ENCODE peak calls at places on chromosomes 6 and 20, in five cellular contexts. One of them, this sample, is unnamed.

GRCh38 chr6:166620478-166621113 is 6.5 kb downstream of the RPS6KA2 start:
- DNase-seq in heart right ventricle: peak; percentile 4
- DNase-seq in cardiac muscle cell: no peak
- DNase-seq in fibroblast of pulmonary artery: peak; percentile 35
- DNase-seq in bronchial epithelial cell: no peak
- DNase-seq in this sample: peak; percentile 48

GRCh38 chr20:32454164-32455145 is 96.3 kb downstream of the ASXL1 start:
- DNase-seq in heart right ventricle: no peak
- DNase-seq in cardiac muscle cell: no peak
- DNase-seq in fibroblast of pulmonary artery: no peak
- DNase-seq in bronchial epithelial cell: no peak
- DNase-seq in this sample: no peak

GRCh38 chr6:164322533-164322932 is 908.0 kb downstream of the QKI start:
- DNase-seq in heart right ventricle: no peak
- DNase-seq in cardiac muscle cell: no peak
- DNase-seq in fibroblast of pulmonary artery: peak; percentile 93
- DNase-seq in bronchial epithelial cell: peak; percentile 86
- DNase-seq in this sample: peak; percentile 95

GRCh38 chr6:113570176-113570575 is 287.0 kb upstream of the MARCKS start:
- DNase-seq in heart right ventricle: no peak
- DNase-seq in cardiac muscle cell: no peak
- DNase-seq in fibroblast of pulmonary artery: peak; percentile 40
- DNase-seq in bronchial epithelial cell: no peak
- DNase-seq in this sample: no peak

GRCh38 chr6:36719126-36719525 is 21.5 kb downstream of the RAB44 start:
- DNase-seq in heart right ventricle: no peak
- DNase-seq in cardiac muscle cell: no peak
- DNase-seq in fibroblast of pulmonary artery: no peak
- DNase-seq in bronchial epithelial cell: no peak
- DNase-seq in this sample: no peak

GRCh38 chr6:28980797-28981390 is 24.2 kb downstream of the ZNF311 start:
- DNase-seq in heart right ventricle: peak; percentile 51
- DNase-seq in cardiac muscle cell: peak; percentile 85
- DNase-seq in fibroblast of pulmonary artery: peak; percentile 83
- DNase-seq in bronchial epithelial cell: peak; percentile 62
- DNase-seq in this sample: peak; percentile 84

GRCh38 chr20:46283426-46283825 is 24.9 kb downstream of the CDH22 start:
- DNase-seq in heart right ventricle: no peak
- DNase-seq in cardiac muscle cell: no peak
- DNase-seq in fibroblast of pulmonary artery: no peak
- DNase-seq in bronchial epithelial cell: peak; percentile 60
- DNase-seq in this sample: no peak

GRCh38 chr6:29748391-29749352 is 25.4 kb downstream of the HLA-F start:
- DNase-seq in heart right ventricle: peak; percentile 96
- DNase-seq in cardiac muscle cell: peak; percentile 95
- DNase-seq in fibroblast of pulmonary artery: peak; percentile 78
- DNase-seq in bronchial epithelial cell: peak; percentile 80
- DNase-seq in this sample: peak; percentile 79

GRCh38 chr20:60984666-60985065 is 267.4 kb upstream of the CDH4 start:
- DNase-seq in heart right ventricle: no peak
- DNase-seq in cardiac muscle cell: no peak
- DNase-seq in fibroblast of pulmonary artery: no peak
- DNase-seq in bronchial epithelial cell: no peak
- DNase-seq in this sample: no peak

DNA sequence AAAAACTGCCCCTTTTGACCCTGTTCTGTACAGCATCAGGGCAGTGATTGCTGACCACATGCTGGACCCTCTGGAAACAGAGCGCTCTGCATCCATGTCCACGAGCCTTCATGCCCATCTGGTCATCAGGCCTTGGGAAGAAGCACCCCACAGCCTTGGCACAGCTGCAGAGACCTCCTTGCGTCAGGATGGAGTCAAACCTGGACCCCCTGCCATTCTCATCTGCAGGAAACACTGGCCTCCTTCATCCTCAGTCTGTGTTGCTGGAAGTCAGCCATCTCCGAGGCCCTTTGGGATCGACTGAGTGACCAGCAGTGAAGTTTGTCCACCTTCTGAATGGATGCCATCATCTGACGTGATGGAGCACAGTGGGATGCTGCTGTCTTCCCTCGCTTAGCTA is 2138.3 kb upstream of the DEFB115 start:
- DNase-seq in heart right ventricle: no peak
- DNase-seq in cardiac muscle cell: no peak
- DNase-seq in fibroblast of pulmonary artery: no peak
- DNase-seq in bronchial epithelial cell: no peak
- DNase-seq in this sample: no peak
- H3K4me3 ChIP-seq in heart right ventricle: no peak overlapping the region
- H3K4me3 ChIP-seq in cardiac muscle cell: no peak overlapping the region
- H3K4me3 ChIP-seq in fibroblast of pulmonary artery: no peak overlapping the region
- H3K4me3 ChIP-seq in bronchial epithelial cell: no peak overlapping the region
- H3K4me3 ChIP-seq in this sample: no peak overlapping the region

GRCh38 chr20:62876441-62876825 is 14.8 kb upstream of the TCFL5 start:
- DNase-seq in heart right ventricle: no peak
- DNase-seq in cardiac muscle cell: no peak
- DNase-seq in fibroblast of pulmonary artery: no peak
- DNase-seq in bronchial epithelial cell: peak; percentile 29
- DNase-seq in this sample: no peak

GRCh38 chr20:62873280-62873679 is 11.7 kb upstream of the TCFL5 start:
- DNase-seq in heart right ventricle: no peak
- DNase-seq in cardiac muscle cell: no peak
- DNase-seq in fibroblast of pulmonary artery: no peak
- DNase-seq in bronchial epithelial cell: no peak
- DNase-seq in this sample: no peak

GRCh38 chr20:62876826-62877728 is 15.5 kb upstream of the TCFL5 start:
- DNase-seq in heart right ventricle: peak; percentile 82
- DNase-seq in cardiac muscle cell: no peak
- DNase-seq in fibroblast of pulmonary artery: peak; percentile 70
- DNase-seq in bronchial epithelial cell: no peak
- DNase-seq in this sample: peak; percentile 52

GRCh38 chr20:62874745-62875344 is 13.2 kb upstream of the TCFL5 start:
- DNase-seq in heart right ventricle: no peak
- DNase-seq in cardiac muscle cell: no peak
- DNase-seq in fibroblast of pulmonary artery: no peak
- DNase-seq in bronchial epithelial cell: no peak
- DNase-seq in this sample: no peak

DNA sequence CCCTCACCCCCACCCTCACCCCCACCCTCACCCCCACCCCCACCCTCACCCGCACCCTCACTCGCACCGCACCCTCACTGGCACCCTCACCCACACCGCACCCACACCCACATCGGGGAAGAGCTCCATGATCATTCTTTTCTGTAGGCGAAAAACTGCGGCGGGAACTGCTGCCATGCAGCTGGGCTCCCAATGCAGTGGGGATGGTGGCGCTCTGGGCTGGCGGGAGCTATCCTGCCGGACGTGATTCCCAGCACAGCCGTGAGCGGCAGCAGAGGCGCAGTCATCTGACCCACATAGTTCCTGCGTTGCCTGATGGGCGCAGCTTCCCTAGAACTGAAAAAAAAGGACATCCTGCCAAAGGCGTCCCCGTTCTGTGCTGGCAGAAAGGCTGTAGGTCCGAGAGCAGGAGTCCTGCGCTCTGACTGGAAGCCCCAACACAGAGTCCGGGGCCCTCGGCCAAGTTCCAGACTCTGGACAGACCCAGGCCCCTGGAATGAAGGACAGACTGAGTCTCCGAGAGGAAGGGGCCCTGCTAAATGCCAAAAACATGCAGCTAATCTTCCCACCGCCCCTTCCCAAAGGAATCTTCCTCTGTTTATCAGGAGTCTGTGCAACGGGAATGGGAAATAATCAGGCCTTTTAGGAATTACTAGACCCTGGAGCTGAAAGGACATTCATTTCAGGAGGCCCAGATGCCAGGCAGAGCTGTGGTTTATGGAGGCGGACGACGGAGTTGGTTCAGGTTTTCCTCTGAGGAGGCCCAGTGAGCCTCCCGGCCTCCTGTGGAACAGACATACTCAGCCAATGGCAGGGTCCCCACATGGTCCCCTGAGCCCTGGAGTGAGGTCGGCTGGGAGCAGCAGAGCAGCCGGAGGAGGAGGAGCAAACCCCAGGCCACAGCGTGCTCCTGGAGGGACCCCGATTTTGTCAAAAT is 14.1 kb upstream of the TCFL5 start:
- DNase-seq in heart right ventricle: peak; percentile 80
- DNase-seq in cardiac muscle cell: peak; percentile 40
- DNase-seq in fibroblast of pulmonary artery: peak; percentile 79
- DNase-seq in bronchial epithelial cell: peak; percentile 42
- DNase-seq in this sample: peak; percentile 92
- TF ChIP-seq CTCF in heart right ventricle: peak; percentile 33
- TF ChIP-seq CTCF in cardiac muscle cell: peak; percentile 54
- TF ChIP-seq CTCF in fibroblast of pulmonary artery: peak; percentile 38
- TF ChIP-seq CTCF in bronchial epithelial cell: peak; percentile 30
- TF ChIP-seq CTCF in this sample: peak; percentile 53

GRCh38 chr20:39829713-39830112 is 859.3 kb downstream of the MAFB start:
- DNase-seq in heart right ventricle: no peak
- DNase-seq in cardiac muscle cell: no peak
- DNase-seq in fibroblast of pulmonary artery: no peak
- DNase-seq in bronchial epithelial cell: no peak
- DNase-seq in this sample: no peak

GRCh38 chr20:39829255-39829654 is 859.8 kb downstream of the MAFB start:
- DNase-seq in heart right ventricle: peak; percentile 11
- DNase-seq in cardiac muscle cell: peak; percentile 52
- DNase-seq in fibroblast of pulmonary artery: peak; percentile 35
- DNase-seq in bronchial epithelial cell: no peak
- DNase-seq in this sample: peak; percentile 29

GRCh38 chr20:39835040-39835842 is 853.8 kb downstream of the MAFB start:
- DNase-seq in heart right ventricle: peak; percentile 16
- DNase-seq in cardiac muscle cell: no peak
- DNase-seq in fibroblast of pulmonary artery: peak; percentile 22
- DNase-seq in bronchial epithelial cell: no peak
- DNase-seq in this sample: no peak

GRCh38 chr20:39825950-39826349 is 863.1 kb downstream of the MAFB start:
- DNase-seq in heart right ventricle: no peak
- DNase-seq in cardiac muscle cell: no peak
- DNase-seq in fibroblast of pulmonary artery: peak; percentile 20
- DNase-seq in bronchial epithelial cell: peak; percentile 72
- DNase-seq in this sample: peak; percentile 26

GRCh38 chr20:39830903-39831302 is 858.1 kb downstream of the MAFB start:
- DNase-seq in heart right ventricle: no peak
- DNase-seq in cardiac muscle cell: no peak
- DNase-seq in fibroblast of pulmonary artery: no peak
- DNase-seq in bronchial epithelial cell: no peak
- DNase-seq in this sample: no peak
- H3K4me3 ChIP-seq in heart right ventricle: no peak overlapping the region
- H3K4me3 ChIP-seq in cardiac muscle cell: no peak overlapping the region
- H3K4me3 ChIP-seq in fibroblast of pulmonary artery: no peak overlapping the region
- H3K4me3 ChIP-seq in bronchial epithelial cell: no peak overlapping the region
- H3K4me3 ChIP-seq in this sample: no peak overlapping the region

DNA sequence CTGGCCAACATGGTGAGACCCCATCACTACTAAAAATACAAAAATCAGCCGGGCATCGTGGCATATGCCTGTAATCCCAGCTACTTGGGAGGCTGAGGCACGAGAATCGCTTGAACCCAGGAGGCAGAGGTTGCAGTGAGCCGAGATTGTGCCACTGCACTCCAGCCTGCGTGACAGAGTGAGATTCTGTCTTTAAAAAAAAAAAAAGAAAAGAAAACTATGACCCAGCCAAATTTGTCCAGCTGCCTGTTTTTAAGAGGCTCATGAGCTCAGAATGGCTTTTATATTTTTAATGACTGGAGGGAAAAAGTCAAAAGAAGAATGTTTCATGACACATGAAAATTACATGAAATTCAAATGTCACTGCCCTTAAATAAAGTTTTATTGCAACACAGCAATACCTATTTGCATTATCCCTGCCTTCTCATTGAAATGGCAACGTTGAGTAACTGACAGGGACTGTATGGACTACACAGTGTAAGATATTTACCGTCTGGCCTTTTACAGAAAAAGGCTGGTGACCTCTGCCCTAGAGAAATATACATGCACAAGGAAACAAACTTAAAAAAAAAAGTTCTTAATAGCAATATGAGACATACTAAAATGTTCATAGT is 11.3 kb downstream of the SENP6 start:
- DNase-seq in heart right ventricle: no peak
- DNase-seq in cardiac muscle cell: no peak
- DNase-seq in fibroblast of pulmonary artery: no peak
- DNase-seq in bronchial epithelial cell: no peak
- DNase-seq in this sample: no peak
- TF ChIP-seq CTCF in heart right ventricle: no peak
- TF ChIP-seq CTCF in cardiac muscle cell: no peak
- TF ChIP-seq CTCF in fibroblast of pulmonary artery: no peak
- TF ChIP-seq CTCF in bronchial epithelial cell: no peak
- TF ChIP-seq CTCF in this sample: no peak

GRCh38 chr6:107491059-107491609 is 1.2 kb downstream of the SOBP start:
- DNase-seq in heart right ventricle: peak; percentile 78
- DNase-seq in cardiac muscle cell: peak; percentile 78
- DNase-seq in fibroblast of pulmonary artery: peak; percentile 63
- DNase-seq in bronchial epithelial cell: no peak
- DNase-seq in this sample: peak; percentile 56

GRCh38 chr6:107490568-107491058 is 696 bp downstream of the SOBP start:
- DNase-seq in heart right ventricle: peak; percentile 15
- DNase-seq in cardiac muscle cell: no peak
- DNase-seq in fibroblast of pulmonary artery: no peak
- DNase-seq in bronchial epithelial cell: no peak
- DNase-seq in this sample: no peak

GRCh38 chr6:107493158-107494057 is 3.5 kb downstream of the SOBP start:
- DNase-seq in heart right ventricle: peak; percentile 16
- DNase-seq in cardiac muscle cell: peak; percentile 77
- DNase-seq in fibroblast of pulmonary artery: peak; percentile 50
- DNase-seq in bronchial epithelial cell: peak; percentile 58
- DNase-seq in this sample: peak; percentile 58

GRCh38 chr6:107489636-107490567 is at the start of gene SOBP:
- DNase-seq in heart right ventricle: peak; percentile 81
- DNase-seq in cardiac muscle cell: peak; percentile 87
- DNase-seq in fibroblast of pulmonary artery: peak; percentile 42
- DNase-seq in bronchial epithelial cell: no peak
- DNase-seq in this sample: peak; percentile 70

DNA sequence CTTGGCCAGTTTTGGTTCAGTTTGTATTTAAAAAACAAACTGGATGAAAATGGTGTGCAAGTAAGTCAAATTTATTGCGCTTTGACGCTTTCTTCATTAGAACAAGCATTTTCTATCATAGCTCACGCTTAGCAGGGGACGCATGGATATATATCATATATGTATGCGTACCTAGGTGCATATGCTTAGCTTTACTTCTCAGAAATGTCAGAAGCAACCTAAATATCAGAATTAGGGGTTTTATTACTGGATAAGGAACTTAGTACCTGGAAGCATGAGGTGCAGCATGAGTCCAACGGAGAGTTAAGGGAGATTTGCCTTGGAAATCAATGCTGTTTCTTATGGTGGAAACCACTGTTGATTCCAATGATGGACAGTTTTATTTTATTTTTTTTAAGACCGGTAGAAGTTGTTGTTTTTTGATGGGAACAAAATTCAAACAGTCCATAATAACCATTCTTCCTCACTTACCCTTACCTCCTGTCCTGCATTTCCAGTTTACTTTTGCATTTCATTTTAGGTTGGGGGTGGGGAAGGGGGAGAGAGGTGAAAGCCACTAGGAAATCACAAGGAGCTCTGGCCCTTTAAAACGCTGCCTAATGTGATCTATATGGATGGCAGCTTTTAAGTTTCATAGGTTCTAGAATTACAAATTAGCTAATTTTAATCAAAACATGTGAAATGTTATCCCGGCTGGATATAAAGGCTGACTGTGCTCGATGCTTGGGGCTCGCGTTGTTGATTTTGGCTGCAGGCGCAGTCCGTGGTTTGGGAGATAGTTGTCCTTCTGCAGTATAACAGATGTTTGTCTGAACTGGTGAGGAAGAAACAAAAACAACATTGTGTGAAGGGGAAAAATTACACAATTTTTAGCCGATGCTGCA is 2.1 kb downstream of the SOBP start:
- DNase-seq in heart right ventricle: peak; percentile 59
- DNase-seq in cardiac muscle cell: no peak
- DNase-seq in fibroblast of pulmonary artery: peak; percentile 76
- DNase-seq in bronchial epithelial cell: no peak
- DNase-seq in this sample: peak; percentile 87
- H3K4me3 ChIP-seq in heart right ventricle: peak overlapping the region; percentile 84
- H3K4me3 ChIP-seq in cardiac muscle cell: peak overlapping the region; percentile 98
- H3K4me3 ChIP-seq in fibroblast of pulmonary artery: peak overlapping the region; percentile 80
- H3K4me3 ChIP-seq in bronchial epithelial cell: no peak overlapping the region
- H3K4me3 ChIP-seq in this sample: peak overlapping the region; percentile 83

GRCh38 chr6:142380626-142381025 is 78.8 kb downstream of the ADGRG6 start:
- DNase-seq in heart right ventricle: no peak
- DNase-seq in cardiac muscle cell: no peak
- DNase-seq in fibroblast of pulmonary artery: no peak
- DNase-seq in bronchial epithelial cell: no peak
- DNase-seq in this sample: no peak
- TF ChIP-seq CTCF in heart right ventricle: no peak
- TF ChIP-seq CTCF in cardiac muscle cell: no peak
- TF ChIP-seq CTCF in fibroblast of pulmonary artery: no peak
- TF ChIP-seq CTCF in bronchial epithelial cell: no peak
- TF ChIP-seq CTCF in this sample: no peak

This sample was measured in cardiac fibroblast.